ENCODE peak calls at places on chromosomes 2 and 18, in eight cellular contexts. O is A549; Q is H9; T is heart left ventricle; J is CD8-positive, alpha-beta memory T cell; L is colonic mucosa; N is HAP-1; K is lower lobe of right lung. W is an unnamed sample. For H3K4me1, the result is how much of the 10 kb centered on the place peaks cover.

GRCh38 chr2:209845666-209846065 is 74.0 kb downstream of the UNC80 start:
- DNase-seq in N (no peak), J (no peak), K (no peak), Q (no peak), T (no peak), O (no peak), L (no peak), W (no peak)

GRCh38 chr2:179410552-179411356 is 146.1 kb upstream of the SESTD1 start:
- DNase-seq in L (peak), K (no peak), J (no peak), Q (peak), N (peak), O (peak), T (no peak), W (peak)

GRCh38 chr18:58788971-58789797 is 75.5 kb upstream of the ZNF532 start:
- DNase-seq in N (peak), J (no peak), O (peak), Q (peak), L (peak), T (peak), K (no peak), W (peak)

GRCh38 chr2:189369566-189369965 is 71.7 kb upstream of the WDR75 start:
- DNase-seq in K (no peak), N (no peak), J (no peak), Q (no peak), O (peak), L (no peak), T (no peak), W (no peak)

GRCh38 chr18:34248727-34249126 is 24.0 kb upstream of the NOL4 start:
- DNase-seq in L (no peak), K (no peak), J (no peak), N (no peak), Q (no peak), O (no peak), T (no peak), W (no peak)

GRCh38 chr2:194166818-194167217 is 1490.2 kb upstream of the SLC39A10 start:
- DNase-seq in O (peak), K (no peak), N (peak), L (no peak), J (no peak), Q (no peak), T (no peak), W (peak)

GRCh38 chr18:66511810-66512209 is 92.1 kb downstream of the CDH19 start:
- DNase-seq in Q (no peak), J (no peak), T (no peak), O (peak), K (no peak), L (no peak), N (no peak), W (no peak)

GRCh38 chr2:172280820-172281454 is 146.4 kb upstream of the ITGA6 start:
- DNase-seq in Q (no peak), T (peak), K (peak), N (no peak), L (no peak), J (no peak), O (no peak), W (no peak)

GRCh38 chr2:177355874-177356273 is 36.7 kb upstream of the AGPS start:
- DNase-seq in N (no peak), O (no peak), Q (no peak), L (no peak), K (no peak), T (no peak), J (no peak), W (peak)

GRCh38 chr18:74215863-74216262 is 67.5 kb downstream of the TIMM21 start:
- DNase-seq in K (no peak), J (no peak), N (no peak), O (no peak), T (no peak), Q (no peak), L (no peak), W (no peak)

GRCh38 chr2:204720874-204721273 is 175.6 kb downstream of the PARD3B start:
- DNase-seq in K (no peak), Q (no peak), N (no peak), O (no peak), T (no peak), L (no peak), J (no peak), W (no peak)

GRCh38 chr2:104944495-104944894 is 90.6 kb downstream of the POU3F3 start:
- DNase-seq in O (peak), J (no peak), K (no peak), Q (no peak), T (no peak), L (no peak), N (peak), W (no peak)

GRCh38 chr2:12915792-12916191 is 199.1 kb downstream of the TRIB2 start:
- DNase-seq in Q (no peak), J (no peak), L (no peak), K (no peak), T (no peak), O (no peak), N (no peak), W (no peak)

GRCh38 chr2:172671506-172671905 is 64.1 kb upstream of the RAPGEF4 start:
- DNase-seq in L (no peak), K (no peak), O (no peak), T (no peak), J (no peak), N (no peak), Q (no peak), W (no peak)

GRCh38 chr2:119282966-119283511 is 59.4 kb downstream of the STEAP3 start:
- DNase-seq in J (no peak), Q (no peak), T (peak), L (no peak), K (no peak), N (no peak), O (no peak), W (peak)

GRCh38 chr2:55846426-55846825 is 77.2 kb downstream of the EFEMP1 start:
- DNase-seq in K (no peak), J (no peak), O (no peak), N (no peak), T (no peak), Q (no peak), L (no peak), W (no peak)

GRCh38 chr2:170996316-170996715 is 67.3 kb downstream of the GORASP2 start:
- DNase-seq in L (no peak), K (no peak), N (no peak), T (no peak), Q (no peak), O (no peak), J (no peak), W (no peak)

GRCh38 chr2:66324924-66325583 is 109.9 kb upstream of the MEIS1 start:
- DNase-seq in T (no peak), N (no peak), K (no peak), L (no peak), O (no peak), Q (no peak), J (no peak), W (no peak)

GRCh38 chr2:128585706-128586105 is 267.0 kb upstream of the HS6ST1 start:
- DNase-seq in J (no peak), O (no peak), K (no peak), L (no peak), Q (no peak), N (no peak), T (no peak), W (no peak)

GRCh38 chr2:11583203-11583752 is 49.4 kb downstream of the GREB1 start:
- DNase-seq in J (no peak), T (peak), N (no peak), O (peak), L (no peak), K (no peak), Q (no peak), W (peak)

GRCh38 chr18:75255113-75255512 is 44.5 kb downstream of the TSHZ1 start:
- DNase-seq in J (no peak), N (no peak), K (no peak), T (no peak), O (no peak), Q (no peak), L (no peak), W (no peak)

GRCh38 chr2:134462791-134463725 is 209.2 kb downstream of the MGAT5 start:
- DNase-seq in J (no peak), L (no peak), T (peak), N (no peak), O (no peak), Q (no peak), K (no peak), W (no peak)

GRCh38 chr2:213150315-213150951 is 979 bp downstream of the IKZF2 start:
- DNase-seq in K (no peak), T (peak), Q (peak), J (no peak), O (no peak), N (no peak), L (peak), W (peak)

GRCh38 chr2:42488297-42488696 is 5.5 kb downstream of the KCNG3 start:
- DNase-seq in O (no peak), K (no peak), J (no peak), Q (no peak), N (no peak), L (no peak), T (no peak), W (no peak)

GRCh38 chr2:241734467-241735208 is at the start of gene D2HGDH:
- DNase-seq in T (peak), Q (peak), O (peak), K (peak), N (peak), J (peak), L (peak), W (peak)

GRCh38 chr2:88737385-88737784 is 45.9 kb downstream of the RPIA start:
- DNase-seq in J (no peak), Q (no peak), N (no peak), T (no peak), O (no peak), L (no peak), K (no peak), W (no peak)

GRCh38 chr2:118834901-118835738 is 12.3 kb downstream of the EN1 start:
- DNase-seq in K (no peak), J (no peak), L (no peak), Q (peak), N (no peak), O (no peak), T (no peak), W (no peak)

GRCh38 chr2:31200972-31201371 is 16.3 kb downstream of the CAPN14 start:
- DNase-seq in O (no peak), T (no peak), L (no peak), K (no peak), N (no peak), J (no peak), Q (no peak), W (no peak)

GRCh38 chr2:173999272-173999671 is 34.1 kb upstream of the SP3 start:
- DNase-seq in J (no peak), Q (no peak), O (no peak), T (peak), N (no peak), L (no peak), K (no peak), W (no peak)

GRCh38 chr2:240915526-240916335 is 9.6 kb downstream of the CROCC2 start:
- DNase-seq in N (no peak), T (no peak), K (peak), J (no peak), Q (no peak), L (no peak), O (no peak), W (no peak)

GRCh38 chr18:568731-569130 is 11.4 kb upstream of the CETN1 start:
- DNase-seq in Q (no peak), K (no peak), T (no peak), J (no peak), L (no peak), O (no peak), N (no peak), W (no peak)

GRCh38 chr2:170243898-170244297 is 66.0 kb downstream of the MYO3B start:
- DNase-seq in J (no peak), L (no peak), O (no peak), Q (no peak), T (no peak), K (no peak), N (no peak), W (no peak)

GRCh38 chr2:226743911-226744310 is 55.7 kb downstream of the IRS1 start:
- DNase-seq in T (no peak), L (no peak), N (no peak), J (no peak), K (no peak), Q (no peak), O (no peak), W (no peak)

GRCh38 chr2:227511955-227512354 is 40.0 kb downstream of the AGFG1 start:
- DNase-seq in N (no peak), T (no peak), O (no peak), Q (no peak), L (no peak), K (no peak), J (no peak), W (no peak)

GRCh38 chr2:25276569-25277465 is 64.9 kb downstream of the DNMT3A start:
- DNase-seq in J (peak), Q (peak), L (peak), T (peak), K (peak), O (no peak), N (no peak), W (peak)
- H3K4me1 ChIP-seq in J (half or more), Q (under half), L (under half), T (half or more), K (half or more), O (under half), N (under half), W (under half)

DNA sequence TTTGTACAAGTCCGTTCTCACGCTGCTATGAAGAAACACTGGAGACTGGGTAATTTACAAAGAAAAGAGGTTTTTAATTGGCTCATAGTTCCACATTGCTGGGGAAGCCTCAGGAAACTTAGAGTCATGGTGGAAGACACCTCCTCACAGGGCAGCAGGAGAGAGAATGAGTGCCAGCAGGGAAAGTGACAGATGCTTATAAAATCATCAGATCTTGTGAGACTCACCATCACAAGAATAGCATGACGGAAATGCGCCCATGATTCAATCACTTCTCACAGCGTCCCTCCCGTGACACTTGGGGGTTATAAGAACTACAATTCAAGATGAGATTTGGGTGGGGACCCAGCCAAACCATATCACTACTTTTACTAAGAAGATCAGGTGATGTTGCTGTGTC is 285.8 kb downstream of the TMX3 start:
- DNase-seq in N (no peak), J (no peak), K (no peak), T (no peak), L (no peak), Q (no peak), O (no peak), W (no peak)
- H3K4me1 ChIP-seq in N (under half), J (under half), K (under half), T (under half), L (under half), Q (under half), O (under half), W (under half)

GRCh38 chr2:81996332-81996731 is 1691.8 kb upstream of the LRRTM1 start:
- DNase-seq in T (no peak), Q (no peak), K (no peak), O (no peak), J (no peak), N (no peak), L (no peak), W (no peak)

GRCh38 chr2:82007051-82007664 is 1702.6 kb upstream of the LRRTM1 start:
- DNase-seq in K (no peak), N (no peak), O (no peak), T (no peak), Q (no peak), L (no peak), J (no peak), W (no peak)

DNA sequence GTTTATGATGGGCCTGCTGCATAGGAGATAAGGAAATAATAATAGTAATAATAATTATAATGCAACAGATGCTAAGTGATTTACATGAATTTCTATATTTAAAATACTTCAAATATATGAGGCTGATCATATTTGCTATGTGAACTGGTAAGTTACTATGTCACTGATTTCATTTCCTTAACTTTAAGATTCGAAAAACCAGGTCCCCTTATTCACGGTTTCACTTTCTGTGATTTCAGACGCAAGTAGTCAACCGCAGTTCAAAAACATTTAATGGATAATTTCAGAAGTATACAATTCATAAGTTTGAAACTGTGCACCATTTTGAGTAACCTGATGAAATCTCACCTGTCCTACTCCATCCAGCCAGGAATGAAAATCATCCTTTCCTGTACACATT is 1697.1 kb upstream of the LRRTM1 start:
- DNase-seq in T (no peak), K (no peak), J (no peak), Q (no peak), N (no peak), O (no peak), L (no peak), W (no peak)
- H3K4me1 ChIP-seq in T (under half), K (under half), J (under half), Q (under half), N (under half), O (under half), L (under half), W (under half)

DNA sequence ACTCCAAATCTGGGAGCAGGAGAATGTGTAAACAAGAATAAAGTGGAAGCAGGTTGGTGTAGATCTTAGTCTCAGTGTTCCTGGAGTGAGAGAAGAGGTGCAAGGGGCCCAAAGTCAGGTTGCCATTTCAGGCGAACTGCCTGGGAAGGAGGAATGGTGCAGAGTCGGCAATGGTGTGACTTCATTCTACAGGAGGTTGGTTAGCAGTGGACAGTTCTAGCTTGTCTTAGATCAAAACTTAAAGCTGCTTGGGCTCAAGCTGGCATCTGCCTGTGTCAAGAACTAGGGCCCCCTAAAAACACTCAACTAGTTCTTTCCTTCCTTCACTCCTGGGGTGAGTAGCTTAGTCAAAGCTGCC is 3.5 kb downstream of the STK16 start:
- DNase-seq in J (no peak), Q (no peak), K (no peak), T (no peak), O (no peak), L (no peak), N (no peak), W (no peak)
- H3K4me1 ChIP-seq in J (half or more), Q (under half), K (half or more), T (half or more), O (half or more), L (under half), N (under half), W (under half)

GRCh38 chr18:9804517-9805104 is 81.2 kb upstream of the TXNDC2 start:
- DNase-seq in O (no peak), N (no peak), T (no peak), J (no peak), L (no peak), K (peak), Q (no peak), W (no peak)
- H3K4me1 ChIP-seq in O (under half), N (under half), T (under half), J (under half), L (under half), K (under half), Q (under half), W (under half)

GRCh38 chr2:142781146-142781545 is 96.3 kb upstream of the KYNU start:
- DNase-seq in J (no peak), T (no peak), O (no peak), L (no peak), Q (no peak), N (no peak), K (no peak), W (no peak)

GRCh38 chr2:142782942-142783443 is 94.5 kb upstream of the KYNU start:
- DNase-seq in K (no peak), N (no peak), J (no peak), O (no peak), T (no peak), Q (no peak), L (no peak), W (no peak)

GRCh38 chr2:142778289-142778688 is 99.2 kb upstream of the KYNU start:
- DNase-seq in J (no peak), N (no peak), K (no peak), Q (no peak), L (no peak), O (no peak), T (no peak), W (no peak)

GRCh38 chr2:142777742-142778141 is 99.7 kb upstream of the KYNU start:
- DNase-seq in O (no peak), L (no peak), K (no peak), T (no peak), N (no peak), J (no peak), Q (no peak), W (no peak)
- H3K4me1 ChIP-seq in O (under half), L (under half), K (under half), T (under half), N (under half), J (under half), Q (under half), W (under half)

GRCh38 chr2:75565523-75566449 is 5.0 kb upstream of the EVA1A start:
- DNase-seq in K (no peak), T (no peak), N (no peak), Q (no peak), L (no peak), O (peak), J (no peak), W (no peak)

GRCh38 chr2:75563591-75563990 is 2.9 kb upstream of the EVA1A start:
- DNase-seq in Q (no peak), N (no peak), T (no peak), O (no peak), K (no peak), J (no peak), L (no peak), W (no peak)

GRCh38 chr2:75564026-75564688 is 3.4 kb upstream of the EVA1A start:
- DNase-seq in T (no peak), L (no peak), N (no peak), O (no peak), Q (no peak), J (no peak), K (no peak), W (no peak)

GRCh38 chr2:75562513-75562864 is 1.8 kb upstream of the EVA1A start:
- DNase-seq in K (no peak), J (no peak), T (no peak), Q (no peak), L (no peak), N (no peak), O (no peak), W (peak)

GRCh38 chr2:75564713-75565369 is 4.1 kb upstream of the EVA1A start:
- DNase-seq in L (no peak), T (no peak), K (no peak), J (no peak), Q (no peak), O (no peak), N (no peak), W (no peak)
- H3K4me1 ChIP-seq in L (under half), T (under half), K (under half), J (under half), Q (under half), O (under half), N (under half), W (under half)

DNA sequence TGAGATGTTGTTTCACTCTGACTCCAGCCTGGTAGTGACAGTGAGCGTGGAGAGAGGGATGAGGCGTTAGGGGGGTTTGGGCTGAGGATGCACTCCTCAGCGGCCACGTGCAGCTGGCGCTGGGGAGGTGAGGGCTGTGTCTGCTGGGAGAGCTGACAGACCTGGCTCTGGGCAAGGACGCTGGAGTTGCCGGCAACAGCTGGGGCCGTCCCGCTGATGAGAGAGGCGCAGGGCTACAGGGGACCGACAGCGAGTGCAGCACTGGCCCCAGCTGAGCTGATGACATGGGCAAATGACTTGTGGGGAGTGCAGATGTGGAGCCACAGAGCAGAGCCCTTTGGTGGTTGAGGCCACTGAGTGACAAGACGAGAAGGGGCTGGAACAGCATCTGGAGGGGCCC is 38.4 kb downstream of the COA5 start:
- DNase-seq in N (no peak), K (no peak), L (no peak), J (no peak), T (no peak), O (no peak), Q (no peak), W (no peak)
- H3K4me1 ChIP-seq in N (under half), K (under half), L (under half), J (under half), T (under half), O (under half), Q (under half), W (under half)